ENCODE peak calls at places on chromosome 14, in five cellular contexts. T is neural progenitor cell, Y is WERI-Rb-1, M is astrocyte, W is dorsolateral prefrontal cortex. H is an unnamed sample.

GRCh38 chr14:65486856-65487255 is 74.3 kb downstream of the FUT8 start:
- DNase-seq in T (no peak), Y (no peak), M (peak), W (no peak), H (no peak)

GRCh38 chr14:51554339-51554920 is 97.3 kb upstream of the FRMD6 start:
- DNase-seq in T (no peak), Y (no peak), M (peak), W (no peak), H (no peak)

GRCh38 chr14:60807971-60808370 is 73.4 kb downstream of the MNAT1 start:
- DNase-seq in T (no peak), Y (no peak), M (peak), W (no peak), H (no peak)

GRCh38 chr14:55794655-55795583 is 214.9 kb downstream of the KTN1 start:
- DNase-seq in T (no peak), Y (no peak), M (peak), W (no peak), H (no peak)

GRCh38 chr14:99808515-99808914 is 15.3 kb downstream of the EML1 start:
- DNase-seq in T (no peak), Y (no peak), M (no peak), W (no peak), H (no peak)

GRCh38 chr14:96345669-96346068 is 17.5 kb downstream of the ATG2B start:
- DNase-seq in T (no peak), Y (no peak), M (no peak), W (no peak), H (no peak)

GRCh38 chr14:38208825-38209562 is 1.3 kb downstream of the SSTR1 start:
- DNase-seq in T (peak), Y (peak), M (peak), W (no peak), H (no peak)

GRCh38 chr14:31300296-31300695 is 92.7 kb upstream of the HECTD1 start:
- DNase-seq in T (no peak), Y (no peak), M (no peak), W (no peak), H (no peak)

GRCh38 chr14:34256223-34256622 is 205.8 kb downstream of the SPTSSA start:
- DNase-seq in T (no peak), Y (no peak), M (no peak), W (no peak), H (no peak)

GRCh38 chr14:28936601-28937000 is 170.0 kb downstream of the FOXG1 start:
- DNase-seq in T (no peak), Y (no peak), M (no peak), W (no peak), H (no peak)

GRCh38 chr14:75459099-75459741 is 31.4 kb downstream of the JDP2 start:
- DNase-seq in T (no peak), Y (no peak), M (no peak), W (no peak), H (no peak)

GRCh38 chr14:34043627-34044372 is 92.9 kb upstream of the EGLN3 start:
- DNase-seq in T (no peak), Y (no peak), M (no peak), W (no peak), H (no peak)

GRCh38 chr14:74929242-74929641 is 6.2 kb upstream of the RPS6KL1 start:
- DNase-seq in T (no peak), Y (no peak), M (no peak), W (no peak), H (no peak)

GRCh38 chr14:103312006-103312635 is 21.9 kb upstream of the EIF5 start:
- DNase-seq in T (no peak), Y (no peak), M (no peak), W (no peak), H (no peak)

GRCh38 chr14:29851397-29851796 is 76.2 kb downstream of the PRKD1 start:
- DNase-seq in T (no peak), Y (no peak), M (peak), W (no peak), H (no peak)

GRCh38 chr14:102620413-102620812 is 28.0 kb downstream of the RCOR1 start:
- DNase-seq in T (no peak), Y (no peak), M (peak), W (no peak), H (no peak)

GRCh38 chr14:61472025-61472672 is 150.8 kb downstream of the PRKCH start:
- DNase-seq in T (no peak), Y (no peak), M (peak), W (no peak), H (no peak)

GRCh38 chr14:60266021-60266937 is 17.3 kb downstream of the PPM1A start:
- DNase-seq in T (peak), Y (peak), M (no peak), W (no peak), H (no peak)

GRCh38 chr14:51224551-51224950 is 15.5 kb upstream of the TMX1 start:
- DNase-seq in T (no peak), Y (no peak), M (peak), W (no peak), H (no peak)

GRCh38 chr14:100031506-100032281 is 33.5 kb upstream of the EVL start:
- DNase-seq in T (no peak), Y (no peak), M (peak), W (no peak), H (peak)

DNA sequence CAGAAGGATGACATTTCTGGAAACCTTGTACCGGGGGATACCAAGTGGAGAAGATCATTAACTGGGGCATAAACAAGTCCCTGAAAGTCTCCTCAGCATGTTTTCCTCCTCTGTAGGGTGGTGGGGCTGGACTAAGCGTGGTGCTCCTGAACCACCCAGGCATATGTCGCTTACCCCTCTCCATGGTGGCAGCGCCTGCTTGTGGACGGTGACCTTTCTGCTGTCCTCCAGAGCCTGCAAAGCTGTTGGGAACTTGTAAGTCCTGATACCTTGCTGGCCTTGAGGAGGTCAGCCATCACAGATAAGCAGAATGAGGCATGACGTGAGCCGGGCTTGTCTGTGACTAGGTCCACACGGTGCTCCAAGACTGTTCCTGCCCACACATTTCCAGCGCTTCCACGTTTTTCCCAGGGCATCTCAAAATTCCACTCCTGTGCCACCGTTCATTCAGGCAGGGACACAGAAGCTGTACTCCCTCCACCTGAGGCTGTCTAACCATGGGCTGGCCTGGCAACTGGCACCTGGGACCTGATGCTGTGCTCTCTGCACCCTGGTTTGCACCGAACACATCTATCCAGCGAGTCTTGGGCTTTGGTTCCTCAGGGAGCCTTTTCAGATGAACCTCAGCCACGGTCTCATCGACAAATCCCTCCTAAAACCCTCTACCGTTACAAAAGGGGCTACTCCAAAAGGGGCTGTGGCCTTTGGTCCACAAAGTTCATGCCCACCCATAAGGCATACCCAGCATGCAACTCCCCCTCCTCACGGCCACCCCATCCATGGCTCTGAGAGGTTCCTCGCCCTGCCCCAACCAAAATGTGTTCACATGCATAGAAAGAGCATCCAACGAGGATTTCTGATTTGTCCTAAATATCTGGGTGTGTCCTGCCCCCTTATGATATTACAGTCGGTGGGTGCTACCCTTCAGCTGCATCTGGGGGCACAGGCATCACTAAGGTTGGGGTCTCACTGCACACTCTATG is 199.6 kb upstream of the DIO3 start:
- DNase-seq in T (no peak), Y (no peak), M (no peak), W (no peak), H (no peak)
- H3K27ac ChIP-seq in T (no peak), Y (no peak), M (no peak), W (no peak), H (no peak)

GRCh38 chr14:76957224-76957881 is 71.2 kb downstream of the IRF2BPL start:
- DNase-seq in T (no peak), Y (no peak), M (no peak), W (peak), H (no peak)
- H3K27ac ChIP-seq in T (no peak), Y (peak), M (peak), W (peak), H (peak)

DNA sequence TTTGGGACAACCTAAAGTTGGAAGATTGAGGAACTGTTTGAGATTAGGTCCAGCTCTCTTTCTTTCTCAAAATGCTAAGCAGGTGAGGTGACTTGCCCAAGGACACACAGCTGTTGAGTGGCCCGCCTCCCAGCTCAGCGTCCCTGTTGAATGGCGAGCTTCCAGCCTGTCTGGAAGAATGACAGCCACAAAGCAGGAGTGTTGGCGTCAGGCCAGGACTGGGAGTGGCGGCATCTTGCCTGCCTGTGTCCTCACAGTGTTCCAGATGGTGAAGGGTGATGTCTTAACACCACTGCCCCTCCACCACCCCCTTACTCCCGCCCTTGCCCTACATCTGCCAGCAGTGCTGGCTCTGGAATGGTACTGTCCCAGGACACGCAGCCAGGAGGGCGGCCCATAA is 4.4 kb upstream of the CEBPE start:
- DNase-seq in T (no peak), Y (peak), M (no peak), W (no peak), H (peak)
- H3K27ac ChIP-seq in T (no peak), Y (no peak), M (no peak), W (no peak), H (no peak)

DNA sequence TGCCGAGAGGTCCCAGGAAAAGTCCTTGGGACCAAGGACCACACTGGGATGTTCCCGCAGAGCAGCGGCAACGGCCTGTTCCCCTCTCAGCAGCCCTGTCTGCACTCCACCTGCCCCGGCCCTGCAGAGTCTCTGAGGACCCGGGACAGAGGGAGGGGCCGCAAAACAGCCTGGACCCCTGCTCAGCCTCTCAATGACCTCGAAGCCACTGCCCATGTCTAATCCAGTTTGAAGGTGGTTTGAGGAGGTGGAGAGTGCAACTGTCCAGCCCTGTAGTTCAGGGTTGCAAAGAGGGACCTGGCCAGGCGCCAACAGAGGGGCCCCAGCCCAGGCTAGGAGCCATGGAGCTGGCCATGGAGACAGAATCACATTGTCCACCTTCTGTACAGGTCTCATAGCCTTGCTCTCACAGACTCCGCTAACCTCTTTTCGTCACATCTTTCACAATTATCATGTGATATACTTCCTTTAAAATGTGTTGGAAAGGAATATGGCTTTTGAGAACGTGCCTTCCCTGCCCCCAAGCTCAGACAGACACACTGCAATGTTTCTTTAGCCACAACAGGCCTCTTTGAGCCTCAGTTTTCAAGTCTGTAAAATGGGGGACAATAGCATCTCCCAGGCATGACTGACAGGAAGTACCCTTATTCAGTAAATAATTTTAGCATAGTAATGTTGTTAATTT is 49.3 kb downstream of the ACTN1 start:
- DNase-seq in T (no peak), Y (no peak), M (no peak), W (no peak), H (no peak)
- H3K27ac ChIP-seq in T (no peak), Y (no peak), M (no peak), W (no peak), H (peak)

GRCh38 chr14:90674716-90675115 is 141.5 kb downstream of the TTC7B start:
- DNase-seq in T (no peak), Y (no peak), M (no peak), W (no peak), H (no peak)
- H3K27ac ChIP-seq in T (no peak), Y (no peak), M (no peak), W (peak), H (peak)

DNA sequence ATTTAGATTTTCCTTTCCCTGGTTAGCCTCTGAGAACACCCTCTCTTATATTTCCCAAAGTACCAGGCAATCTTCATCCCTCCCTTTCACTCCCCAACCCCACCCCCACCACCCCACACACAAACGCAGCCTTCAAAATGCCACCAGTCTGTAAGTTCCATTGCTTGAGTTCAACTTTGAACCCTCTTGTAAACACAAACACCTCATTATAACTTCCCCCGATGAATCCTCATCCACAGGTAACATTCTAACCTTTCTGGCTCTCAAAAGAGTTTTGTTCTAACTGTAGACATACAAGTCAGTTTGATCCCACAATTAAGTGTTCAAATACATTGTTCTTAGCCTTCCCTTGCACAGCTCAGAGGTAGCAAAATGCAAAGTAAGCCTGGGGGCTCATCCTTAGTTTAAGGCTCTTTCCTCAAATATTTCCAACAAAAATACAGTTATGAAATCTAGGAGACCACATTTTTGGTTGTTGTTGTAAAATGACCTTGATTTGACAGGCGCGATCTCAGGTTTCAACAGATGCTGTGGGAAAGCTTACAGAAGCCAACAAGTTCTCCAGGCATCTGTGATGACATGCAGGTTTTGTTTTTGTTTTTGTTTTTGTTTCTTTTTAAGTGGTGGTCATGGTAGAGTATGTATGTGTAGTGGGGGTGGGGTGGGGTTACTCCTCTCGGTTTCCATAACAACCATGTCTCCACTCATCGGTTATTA is 199.6 kb upstream of the FOXN3 start:
- DNase-seq in T (no peak), Y (no peak), M (no peak), W (no peak), H (no peak)
- H3K27ac ChIP-seq in T (no peak), Y (no peak), M (peak), W (no peak), H (peak)

GRCh38 chr14:81176224-81176623 is 44.5 kb downstream of the GTF2A1 start:
- DNase-seq in T (no peak), Y (peak), M (no peak), W (no peak), H (peak)
- H3K27ac ChIP-seq in T (no peak), Y (no peak), M (no peak), W (no peak), H (peak)

DNA sequence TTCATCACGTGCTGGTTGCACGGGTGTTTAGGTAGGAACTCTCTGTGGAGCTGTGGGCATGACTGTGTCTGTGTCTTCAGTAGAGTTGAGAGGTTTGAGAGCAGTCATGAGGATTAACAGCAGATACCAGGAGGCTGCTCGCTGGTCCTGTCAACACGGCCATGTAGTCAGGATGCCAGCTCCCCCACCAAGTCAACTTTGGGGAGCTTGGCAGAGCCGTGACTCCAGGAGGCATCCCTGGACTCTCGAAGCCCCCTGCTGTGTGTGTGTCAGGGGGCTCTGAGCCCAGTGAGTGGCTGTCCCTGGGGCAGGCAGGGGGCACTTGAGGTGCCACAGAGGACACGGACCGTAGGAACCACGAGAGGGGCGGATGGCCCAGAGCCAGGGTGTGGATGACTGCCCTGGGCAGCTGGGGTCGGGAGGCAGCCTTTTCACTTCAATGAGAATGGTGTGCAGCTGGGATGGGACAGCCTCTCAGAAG is 7.2 kb upstream of the GPR132 start:
- DNase-seq in T (no peak), Y (no peak), M (no peak), W (no peak), H (peak)
- H3K27ac ChIP-seq in T (no peak), Y (no peak), M (no peak), W (no peak), H (no peak)

GRCh38 chr14:22974530-22975313 is 7.6 kb downstream of the AJUBA start:
- DNase-seq in T (no peak), Y (no peak), M (no peak), W (no peak), H (no peak)
- H3K27ac ChIP-seq in T (peak), Y (peak), M (no peak), W (no peak), H (no peak)

GRCh38 chr14:85602366-85602765 is 72.4 kb downstream of the FLRT2 start:
- DNase-seq in T (no peak), Y (no peak), M (no peak), W (no peak), H (no peak)

GRCh38 chr14:85604021-85604420 is 74.1 kb downstream of the FLRT2 start:
- DNase-seq in T (no peak), Y (no peak), M (no peak), W (no peak), H (no peak)

GRCh38 chr14:85604671-85605070 is 74.7 kb downstream of the FLRT2 start:
- DNase-seq in T (no peak), Y (no peak), M (no peak), W (no peak), H (no peak)

GRCh38 chr14:85607571-85608219 is 77.8 kb downstream of the FLRT2 start:
- DNase-seq in T (no peak), Y (no peak), M (peak), W (no peak), H (no peak)
- H3K27ac ChIP-seq in T (no peak), Y (no peak), M (no peak), W (no peak), H (no peak)